ENCODE peak calls at places on chromosomes 5 and 9, in ten cellular contexts. J, H, Q, L, P, T, Y, M, S and U are unnamed samples.

GRCh38 chr5:757931-758697 is 26.4 kb downstream of the ZDHHC11B start:
- DNase-seq in L (peak; percentile 72), H (peak; percentile 11), M (no peak), S (peak; percentile 63), P (no peak), Q (peak; percentile 90), T (no peak), Y (peak; percentile 8), J (peak; percentile 90), U (peak; percentile 74)

GRCh38 chr9:121656941-121657340 is 5.5 kb downstream of the DAB2IP start:
- DNase-seq in T (no peak), H (no peak), Y (no peak), L (peak; percentile 35), J (no peak), S (no peak), M (no peak), P (no peak), Q (no peak), U (no peak)

GRCh38 chr5:109688999-109689739 is 558 bp upstream of the MAN2A1 start:
- DNase-seq in M (peak; percentile 95), Q (peak; percentile 85), P (peak; percentile 69), L (peak; percentile 93), Y (peak; percentile 98), S (peak; percentile 85), J (peak; percentile 90), H (peak; percentile 68), T (peak; percentile 74), U (peak; percentile 94)

GRCh38 chr5:168287362-168287761 is 4.1 kb upstream of the WWC1 start:
- DNase-seq in M (no peak), J (no peak), L (no peak), Y (no peak), H (no peak), P (no peak), T (no peak), S (no peak), Q (no peak), U (no peak)

GRCh38 chr5:62284946-62285891 is 20.8 kb upstream of the KIF2A start:
- DNase-seq in L (no peak), H (no peak), M (no peak), J (no peak), P (no peak), T (no peak), Y (no peak), S (no peak), Q (no peak), U (no peak)

GRCh38 chr5:72121052-72121451 is 13.8 kb downstream of the MAP1B start:
- DNase-seq in P (no peak), L (no peak), Q (no peak), J (no peak), T (no peak), S (no peak), H (no peak), M (no peak), Y (no peak), U (no peak)

GRCh38 chr9:106717686-106718085 is 145.3 kb upstream of the ZNF462 start:
- DNase-seq in P (no peak), Y (peak; percentile 47), Q (no peak), H (no peak), J (no peak), T (no peak), S (no peak), M (peak; percentile 77), L (no peak), U (no peak)

GRCh38 chr9:90114641-90115040 is 509.8 kb downstream of the GADD45G start:
- DNase-seq in H (no peak), J (no peak), L (no peak), P (no peak), S (no peak), M (no peak), Y (no peak), T (no peak), Q (no peak), U (no peak)

GRCh38 chr5:132770476-132771159 is 6.4 kb downstream of the SEPTIN8 start:
- DNase-seq in L (no peak), J (no peak), M (no peak), P (no peak), H (no peak), T (no peak), S (no peak), Q (no peak), Y (peak; percentile 15), U (no peak)

GRCh38 chr5:38465702-38466443 is 90.6 kb downstream of the LIFR start:
- DNase-seq in S (no peak), T (no peak), M (no peak), H (no peak), Y (no peak), P (no peak), J (no peak), Q (no peak), L (no peak), U (no peak)

GRCh38 chr5:163832155-163832554 is 326.7 kb downstream of the MAT2B start:
- DNase-seq in M (no peak), Y (no peak), L (no peak), T (no peak), P (no peak), S (no peak), Q (no peak), H (no peak), J (no peak), U (no peak)

GRCh38 chr9:3342159-3342777 is 183.5 kb downstream of the RFX3 start:
- DNase-seq in T (no peak), M (peak; percentile 73), Q (no peak), J (no peak), H (no peak), L (no peak), S (no peak), P (no peak), Y (no peak), U (no peak)

GRCh38 chr5:147558826-147559225 is 49.0 kb upstream of the DPYSL3 start:
- DNase-seq in P (no peak), Q (peak; percentile 58), M (peak; percentile 92), H (no peak), T (peak; percentile 42), J (peak; percentile 68), S (peak; percentile 36), L (no peak), Y (peak; percentile 77), U (peak; percentile 30)

GRCh38 chr9:108864446-108864845 is 2.4 kb downstream of the ACTL7A start:
- DNase-seq in J (no peak), P (no peak), Y (no peak), H (no peak), M (no peak), Q (no peak), T (no peak), L (no peak), S (no peak), U (no peak)

GRCh38 chr5:79070002-79070567 is 518 bp downstream of the BHMT2 start:
- DNase-seq in P (no peak), T (peak; percentile 21), H (no peak), L (peak; percentile 57), Q (peak; percentile 6), M (peak; percentile 38), Y (peak; percentile 40), J (peak; percentile 28), S (no peak), U (no peak)

GRCh38 chr9:87803623-87804345 is 77.9 kb downstream of the CTSL start:
- DNase-seq in H (no peak), Q (no peak), J (no peak), M (no peak), L (no peak), P (no peak), Y (no peak), T (no peak), S (no peak), U (no peak)

GRCh38 chr5:6682239-6682638 is 31.0 kb upstream of the TENT4A start:
- DNase-seq in P (no peak), Q (no peak), T (no peak), S (no peak), M (no peak), H (no peak), L (no peak), Y (no peak), J (no peak), U (no peak)

GRCh38 chr5:150461231-150461630 is 11.7 kb upstream of the RPS14 start:
- DNase-seq in P (no peak), T (no peak), J (no peak), L (no peak), S (peak; percentile 31), H (no peak), Y (no peak), Q (no peak), M (no peak), U (no peak)

GRCh38 chr5:141105350-141105749 is 5.1 kb downstream of the PCDHB3 start:
- DNase-seq in T (no peak), S (no peak), P (no peak), L (no peak), H (no peak), Q (no peak), J (no peak), Y (no peak), M (no peak), U (no peak)

GRCh38 chr9:136533775-136534157 is 12.1 kb downstream of the NOTCH1 start:
- DNase-seq in P (peak; percentile 59), S (no peak), H (no peak), J (peak; percentile 75), M (no peak), Q (no peak), L (no peak), Y (no peak), T (no peak), U (peak; percentile 78)

GRCh38 chr5:24633705-24634325 is 11.0 kb downstream of the CDH10 start:
- DNase-seq in S (no peak), M (peak; percentile 83), P (no peak), T (no peak), L (no peak), H (no peak), J (no peak), Q (no peak), Y (peak; percentile 33), U (peak; percentile 71)

GRCh38 chr9:556675-557074 is 284.8 kb upstream of the DMRT1 start:
- DNase-seq in L (no peak), M (no peak), P (no peak), S (no peak), T (no peak), Y (no peak), H (no peak), Q (no peak), J (no peak), U (no peak)

GRCh38 chr9:128523199-128523925 is 18.8 kb downstream of the GLE1 start:
- DNase-seq in Q (no peak), S (peak; percentile 20), J (no peak), M (peak; percentile 42), L (peak; percentile 62), T (peak; percentile 19), H (no peak), P (no peak), Y (peak; percentile 25), U (no peak)

GRCh38 chr5:117357886-117358285 is 783.3 kb upstream of the SEMA6A start:
- DNase-seq in M (peak; percentile 8), H (no peak), J (no peak), P (no peak), T (no peak), L (no peak), Q (no peak), S (no peak), Y (no peak), U (no peak)

GRCh38 chr5:74578356-74579044 is 62.0 kb downstream of the ENC1 start:
- DNase-seq in M (no peak), J (no peak), L (no peak), P (no peak), Y (no peak), T (no peak), Q (no peak), S (no peak), H (no peak), U (no peak)

GRCh38 chr9:133943781-133944745 is 48.1 kb downstream of the VAV2 start:
- DNase-seq in Q (no peak), H (no peak), J (peak; percentile 15), P (no peak), S (no peak), T (no peak), L (peak; percentile 41), M (peak; percentile 12), Y (no peak), U (no peak)

GRCh38 chr5:13994606-13995336 is 50.3 kb upstream of the DNAH5 start:
- DNase-seq in M (no peak), P (no peak), S (no peak), L (no peak), J (no peak), T (no peak), Y (peak; percentile 27), Q (no peak), H (no peak), U (no peak)

GRCh38 chr5:155480731-155481131 is 467.2 kb downstream of the KIF4B start:
- DNase-seq in Y (no peak), J (peak; percentile 24), H (no peak), S (no peak), Q (peak; percentile 39), L (no peak), P (no peak), M (no peak), T (no peak), U (no peak)